ENCODE peak calls at places on chromosome 20, in eight cellular contexts. One of them, this sample, is unnamed. For H3K4me1 and H3K36me3, the result is how much of the 10 kb centered on the place peaks cover.

GRCh38 chr20:38730167-38730988 is 6.1 kb downstream of the SLC32A1 start:
- DNase-seq in SJSA1: no peak
- DNase-seq in HCT116: no peak
- DNase-seq in psoas muscle: no peak
- DNase-seq in ovary: no peak
- DNase-seq in left lung: no peak
- DNase-seq in CD4-positive, CD25-positive, alpha-beta regulatory T cell: no peak
- DNase-seq in ascending aorta: no peak
- DNase-seq in this sample: no peak

GRCh38 chr20:13821876-13822275 is 37.0 kb downstream of the NDUFAF5 start:
- DNase-seq in SJSA1: no peak
- DNase-seq in HCT116: no peak
- DNase-seq in psoas muscle: no peak
- DNase-seq in ovary: no peak
- DNase-seq in left lung: no peak
- DNase-seq in CD4-positive, CD25-positive, alpha-beta regulatory T cell: no peak
- DNase-seq in ascending aorta: no peak
- DNase-seq in this sample: no peak

GRCh38 chr20:44309763-44310663 is 989 bp downstream of the FITM2 start:
- DNase-seq in SJSA1: peak
- DNase-seq in HCT116: no peak
- DNase-seq in psoas muscle: peak
- DNase-seq in ovary: peak
- DNase-seq in left lung: no peak
- DNase-seq in CD4-positive, CD25-positive, alpha-beta regulatory T cell: no peak
- DNase-seq in ascending aorta: no peak
- DNase-seq in this sample: no peak

GRCh38 chr20:48052492-48052870 is 267.2 kb upstream of the SULF2 start:
- DNase-seq in SJSA1: peak
- DNase-seq in HCT116: no peak
- DNase-seq in psoas muscle: no peak
- DNase-seq in ovary: no peak
- DNase-seq in left lung: no peak
- DNase-seq in CD4-positive, CD25-positive, alpha-beta regulatory T cell: no peak
- DNase-seq in ascending aorta: no peak
- DNase-seq in this sample: peak

GRCh38 chr20:38790210-38791053 is 15.1 kb upstream of the PPP1R16B start:
- DNase-seq in SJSA1: peak
- DNase-seq in HCT116: peak
- DNase-seq in psoas muscle: no peak
- DNase-seq in ovary: no peak
- DNase-seq in left lung: no peak
- DNase-seq in CD4-positive, CD25-positive, alpha-beta regulatory T cell: no peak
- DNase-seq in ascending aorta: no peak
- DNase-seq in this sample: peak

GRCh38 chr20:46348972-46349741 is 40.9 kb upstream of the CDH22 start:
- DNase-seq in SJSA1: peak
- DNase-seq in HCT116: peak
- DNase-seq in psoas muscle: peak
- DNase-seq in ovary: peak
- DNase-seq in left lung: peak
- DNase-seq in CD4-positive, CD25-positive, alpha-beta regulatory T cell: peak
- DNase-seq in ascending aorta: peak
- DNase-seq in this sample: peak

GRCh38 chr20:25071722-25072121 is 10.2 kb downstream of the VSX1 start:
- DNase-seq in SJSA1: no peak
- DNase-seq in HCT116: no peak
- DNase-seq in psoas muscle: no peak
- DNase-seq in ovary: no peak
- DNase-seq in left lung: no peak
- DNase-seq in CD4-positive, CD25-positive, alpha-beta regulatory T cell: no peak
- DNase-seq in ascending aorta: peak
- DNase-seq in this sample: no peak

GRCh38 chr20:55580475-55580874 is 424.8 kb downstream of the CBLN4 start:
- DNase-seq in SJSA1: no peak
- DNase-seq in HCT116: no peak
- DNase-seq in psoas muscle: no peak
- DNase-seq in ovary: no peak
- DNase-seq in left lung: no peak
- DNase-seq in CD4-positive, CD25-positive, alpha-beta regulatory T cell: no peak
- DNase-seq in ascending aorta: no peak
- DNase-seq in this sample: peak

GRCh38 chr20:40511478-40511877 is 177.6 kb downstream of the MAFB start:
- DNase-seq in SJSA1: no peak
- DNase-seq in HCT116: no peak
- DNase-seq in psoas muscle: peak
- DNase-seq in ovary: no peak
- DNase-seq in left lung: no peak
- DNase-seq in CD4-positive, CD25-positive, alpha-beta regulatory T cell: no peak
- DNase-seq in ascending aorta: peak
- DNase-seq in this sample: no peak

GRCh38 chr20:50434653-50435396 is 75.4 kb upstream of the PTPN1 start:
- DNase-seq in SJSA1: peak
- DNase-seq in HCT116: no peak
- DNase-seq in psoas muscle: no peak
- DNase-seq in ovary: no peak
- DNase-seq in left lung: no peak
- DNase-seq in CD4-positive, CD25-positive, alpha-beta regulatory T cell: no peak
- DNase-seq in ascending aorta: no peak
- DNase-seq in this sample: no peak

GRCh38 chr20:9025643-9026042 is 43.2 kb upstream of the PLCB4 start:
- DNase-seq in SJSA1: peak
- DNase-seq in HCT116: no peak
- DNase-seq in psoas muscle: no peak
- DNase-seq in ovary: no peak
- DNase-seq in left lung: no peak
- DNase-seq in CD4-positive, CD25-positive, alpha-beta regulatory T cell: no peak
- DNase-seq in ascending aorta: no peak
- DNase-seq in this sample: no peak

GRCh38 chr20:32922466-32922865 is 63.7 kb downstream of the EFCAB8 start:
- DNase-seq in SJSA1: no peak
- DNase-seq in HCT116: no peak
- DNase-seq in psoas muscle: no peak
- DNase-seq in ovary: no peak
- DNase-seq in left lung: no peak
- DNase-seq in CD4-positive, CD25-positive, alpha-beta regulatory T cell: no peak
- DNase-seq in ascending aorta: no peak
- DNase-seq in this sample: no peak

GRCh38 chr20:59455392-59456341 is 148.7 kb upstream of the PHACTR3 start:
- DNase-seq in SJSA1: peak
- DNase-seq in HCT116: peak
- DNase-seq in psoas muscle: peak
- DNase-seq in ovary: no peak
- DNase-seq in left lung: no peak
- DNase-seq in CD4-positive, CD25-positive, alpha-beta regulatory T cell: no peak
- DNase-seq in ascending aorta: no peak
- DNase-seq in this sample: peak

GRCh38 chr20:61746147-61746646 is 319.5 kb downstream of the TAF4 start:
- DNase-seq in SJSA1: no peak
- DNase-seq in HCT116: no peak
- DNase-seq in psoas muscle: no peak
- DNase-seq in ovary: no peak
- DNase-seq in left lung: peak
- DNase-seq in CD4-positive, CD25-positive, alpha-beta regulatory T cell: no peak
- DNase-seq in ascending aorta: no peak
- DNase-seq in this sample: no peak

GRCh38 chr20:7841291-7841966 is 98.8 kb downstream of the HAO1 start:
- DNase-seq in SJSA1: peak
- DNase-seq in HCT116: no peak
- DNase-seq in psoas muscle: peak
- DNase-seq in ovary: no peak
- DNase-seq in left lung: no peak
- DNase-seq in CD4-positive, CD25-positive, alpha-beta regulatory T cell: no peak
- DNase-seq in ascending aorta: no peak
- DNase-seq in this sample: no peak

GRCh38 chr20:47338131-47338628 is 18.3 kb downstream of the ZMYND8 start:
- DNase-seq in SJSA1: no peak
- DNase-seq in HCT116: no peak
- DNase-seq in psoas muscle: peak
- DNase-seq in ovary: no peak
- DNase-seq in left lung: no peak
- DNase-seq in CD4-positive, CD25-positive, alpha-beta regulatory T cell: no peak
- DNase-seq in ascending aorta: no peak
- DNase-seq in this sample: no peak

GRCh38 chr20:43058077-43058476 is 131.6 kb downstream of the PTPRT start:
- DNase-seq in SJSA1: no peak
- DNase-seq in HCT116: no peak
- DNase-seq in psoas muscle: no peak
- DNase-seq in ovary: no peak
- DNase-seq in left lung: no peak
- DNase-seq in CD4-positive, CD25-positive, alpha-beta regulatory T cell: no peak
- DNase-seq in ascending aorta: no peak
- DNase-seq in this sample: no peak

GRCh38 chr20:43057317-43057716 is 132.4 kb downstream of the PTPRT start:
- DNase-seq in SJSA1: no peak
- DNase-seq in HCT116: no peak
- DNase-seq in psoas muscle: no peak
- DNase-seq in ovary: no peak
- DNase-seq in left lung: no peak
- DNase-seq in CD4-positive, CD25-positive, alpha-beta regulatory T cell: no peak
- DNase-seq in ascending aorta: no peak
- DNase-seq in this sample: no peak

DNA sequence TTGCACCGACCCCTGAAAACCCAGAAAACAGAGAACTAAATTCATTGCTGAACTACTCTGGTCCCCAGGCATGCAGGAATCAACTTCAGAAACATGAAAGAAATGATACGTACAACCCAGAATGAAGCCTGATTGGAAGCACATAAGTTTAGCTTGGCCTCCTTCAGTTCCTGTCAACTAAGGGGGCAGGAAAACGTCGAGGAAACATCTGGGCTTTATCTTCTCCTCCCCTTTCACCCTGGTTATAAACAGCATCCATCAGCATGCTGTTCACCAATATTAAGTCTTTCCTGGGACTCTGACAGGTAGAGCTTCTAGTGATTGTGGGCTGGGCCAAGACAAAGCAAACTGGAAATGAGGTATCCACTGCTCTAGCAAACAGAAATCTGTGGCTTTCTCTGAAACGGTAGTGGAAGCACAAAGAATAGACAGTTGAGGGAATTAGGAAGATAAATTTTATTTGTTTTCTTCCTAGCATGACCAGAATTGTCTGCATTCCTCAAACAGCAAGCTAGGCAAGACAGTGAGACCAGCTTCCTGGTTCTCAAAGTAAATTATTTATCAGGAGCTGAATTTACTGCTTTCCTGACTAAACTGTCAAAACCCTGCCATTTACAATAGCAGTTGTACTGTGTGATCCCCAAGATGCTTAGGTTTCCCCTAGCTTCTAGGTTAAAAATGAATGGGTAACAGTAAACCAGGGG is 134.4 kb downstream of the PTPRT start:
- DNase-seq in SJSA1: no peak
- DNase-seq in HCT116: no peak
- DNase-seq in psoas muscle: no peak
- DNase-seq in ovary: no peak
- DNase-seq in left lung: no peak
- DNase-seq in CD4-positive, CD25-positive, alpha-beta regulatory T cell: no peak
- DNase-seq in ascending aorta: no peak
- DNase-seq in this sample: no peak
- H3K27ac ChIP-seq in SJSA1: no peak
- H3K27ac ChIP-seq in HCT116: no peak
- H3K27ac ChIP-seq in psoas muscle: no peak
- H3K27ac ChIP-seq in ovary: no peak
- H3K27ac ChIP-seq in left lung: no peak
- H3K27ac ChIP-seq in CD4-positive, CD25-positive, alpha-beta regulatory T cell: no peak
- H3K27ac ChIP-seq in ascending aorta: no peak
- H3K27ac ChIP-seq in this sample: no peak

GRCh38 chr20:54119744-54120143 is 49.4 kb upstream of the BCAS1 start:
- DNase-seq in SJSA1: no peak
- DNase-seq in HCT116: no peak
- DNase-seq in psoas muscle: no peak
- DNase-seq in ovary: no peak
- DNase-seq in left lung: no peak
- DNase-seq in CD4-positive, CD25-positive, alpha-beta regulatory T cell: no peak
- DNase-seq in ascending aorta: no peak
- DNase-seq in this sample: no peak
- H3K4me1 ChIP-seq in SJSA1: under half
- H3K4me1 ChIP-seq in HCT116: half or more
- H3K4me1 ChIP-seq in psoas muscle: under half
- H3K4me1 ChIP-seq in ovary: under half
- H3K4me1 ChIP-seq in left lung: under half
- H3K4me1 ChIP-seq in CD4-positive, CD25-positive, alpha-beta regulatory T cell: under half
- H3K4me1 ChIP-seq in ascending aorta: under half
- H3K4me1 ChIP-seq in this sample: under half

DNA sequence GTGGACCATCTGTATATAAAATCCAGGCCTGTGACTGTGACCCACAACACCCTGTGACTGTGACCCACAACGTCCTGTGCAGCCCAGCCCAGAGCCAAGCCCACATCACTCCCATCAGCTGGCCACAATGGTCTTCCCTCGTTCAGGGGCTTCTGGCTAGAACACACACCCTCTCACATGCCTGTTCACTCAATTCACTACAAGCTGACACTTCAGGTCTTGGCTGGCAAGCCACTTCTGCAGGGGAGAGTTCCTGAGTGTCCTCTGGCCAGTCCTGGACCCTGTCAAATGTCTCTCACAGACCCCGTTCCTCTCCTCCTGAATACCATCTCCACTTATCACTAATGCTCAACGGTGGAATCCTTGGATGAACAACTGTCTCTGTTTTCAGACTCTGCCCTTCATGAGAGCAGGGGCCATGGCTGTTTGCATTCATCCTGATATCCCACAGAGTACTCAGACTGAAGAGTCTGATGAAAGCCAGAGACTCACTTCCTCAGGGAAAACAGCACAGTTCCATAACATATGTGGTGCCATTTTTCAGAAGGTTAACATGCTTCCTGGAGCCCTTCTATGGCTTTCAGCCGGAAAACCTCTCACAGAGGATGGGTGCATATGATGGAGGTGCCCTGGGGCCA is 56.0 kb downstream of the MYH7B start:
- DNase-seq in SJSA1: no peak
- DNase-seq in HCT116: no peak
- DNase-seq in psoas muscle: no peak
- DNase-seq in ovary: no peak
- DNase-seq in left lung: no peak
- DNase-seq in CD4-positive, CD25-positive, alpha-beta regulatory T cell: no peak
- DNase-seq in ascending aorta: no peak
- DNase-seq in this sample: no peak
- H3K36me3 ChIP-seq in SJSA1: half or more
- H3K36me3 ChIP-seq in HCT116: under half
- H3K36me3 ChIP-seq in psoas muscle: half or more
- H3K36me3 ChIP-seq in ovary: under half
- H3K36me3 ChIP-seq in left lung: half or more
- H3K36me3 ChIP-seq in CD4-positive, CD25-positive, alpha-beta regulatory T cell: half or more
- H3K36me3 ChIP-seq in ascending aorta: half or more
- H3K36me3 ChIP-seq in this sample: half or more

DNA sequence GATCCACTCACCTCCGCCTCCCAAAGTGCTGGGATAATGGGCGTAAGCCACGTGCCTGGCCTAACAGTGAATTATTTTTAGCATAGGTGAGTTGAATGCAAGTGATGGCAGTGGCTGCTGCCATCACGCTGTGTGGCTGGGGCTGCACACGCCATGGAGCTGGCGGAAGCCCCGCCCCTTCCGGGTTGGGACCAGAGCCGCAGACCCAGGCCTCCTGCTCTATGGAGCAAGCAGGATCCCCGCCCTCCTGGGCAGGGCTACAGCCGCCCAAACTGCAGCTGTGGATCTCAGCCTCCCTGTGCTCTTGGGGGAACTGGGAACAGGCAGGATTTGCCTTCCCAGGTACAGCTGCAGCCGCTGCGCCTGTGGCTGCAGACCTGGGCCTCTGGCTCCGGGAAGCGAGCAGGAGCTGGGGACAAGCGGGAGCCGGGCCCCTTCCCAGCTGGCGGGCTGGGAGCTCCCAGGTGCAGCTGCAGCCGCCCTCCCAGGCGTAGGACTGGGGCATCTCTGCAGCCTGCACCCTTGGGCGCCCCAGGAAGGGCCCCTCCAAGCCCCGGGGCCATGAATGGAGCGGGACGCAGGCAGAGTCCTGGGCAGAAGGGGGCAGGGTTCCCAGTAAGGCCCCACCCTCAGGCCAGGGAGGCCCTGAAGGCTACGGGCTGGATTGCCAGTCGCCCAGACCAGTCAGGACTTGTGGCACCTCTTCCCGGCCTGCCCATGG is 30.9 kb upstream of the SLA2 start:
- DNase-seq in SJSA1: no peak
- DNase-seq in HCT116: peak
- DNase-seq in psoas muscle: no peak
- DNase-seq in ovary: no peak
- DNase-seq in left lung: peak
- DNase-seq in CD4-positive, CD25-positive, alpha-beta regulatory T cell: no peak
- DNase-seq in ascending aorta: no peak
- DNase-seq in this sample: no peak
- H3K27ac ChIP-seq in SJSA1: no peak
- H3K27ac ChIP-seq in HCT116: no peak
- H3K27ac ChIP-seq in psoas muscle: no peak
- H3K27ac ChIP-seq in ovary: no peak
- H3K27ac ChIP-seq in left lung: no peak
- H3K27ac ChIP-seq in CD4-positive, CD25-positive, alpha-beta regulatory T cell: no peak
- H3K27ac ChIP-seq in ascending aorta: no peak
- H3K27ac ChIP-seq in this sample: no peak